ENCODE peak calls at places on chromosomes 2 and 18, in five cellular contexts. F is adrenal gland; I is heart right ventricle; Y is AG08395; X is stimulated activated CD4-positive, alpha-beta T cell treated with anti-CD3 and anti-CD28 coated beads, TNF-alpha, amount 100 ng/mL, for 48 hours. A is an unnamed sample.
A peak's percentile ranks its signal among the peaks of the same experiment; 100 is the strongest.

GRCh38 chr2:222290691-222291484 is 7.9 kb downstream of the PAX3 start:
- DNase-seq in Y (peak; percentile 79), X (no peak), F (no peak), I (no peak), A (no peak)

GRCh38 chr2:232028631-232029030 is 67.1 kb downstream of the DIS3L2 start:
- DNase-seq in F (no peak), X (no peak), I (peak; percentile 36), Y (peak; percentile 20), A (no peak)

GRCh38 chr2:138919336-138919735 is 139.1 kb upstream of the NXPH2 start:
- DNase-seq in X (no peak), F (no peak), Y (no peak), I (no peak), A (no peak)

GRCh38 chr18:50987261-50987660 is 19.4 kb downstream of the ELAC1 start:
- DNase-seq in I (no peak), Y (peak; percentile 25), F (no peak), X (no peak), A (no peak)

GRCh38 chr2:224938670-224939309 is 103.5 kb downstream of the DOCK10 start:
- DNase-seq in F (no peak), I (no peak), X (no peak), Y (no peak), A (no peak)

GRCh38 chr18:26565514-26565913 is 17.2 kb upstream of the KCTD1 start:
- DNase-seq in F (no peak), I (no peak), Y (no peak), X (no peak), A (no peak)

GRCh38 chr2:192203876-192204275 is 9.1 kb upstream of the TMEFF2 start:
- DNase-seq in F (no peak), Y (no peak), I (no peak), X (no peak), A (no peak)

GRCh38 chr2:238955648-238956531 is 108.0 kb downstream of the TWIST2 start:
- DNase-seq in F (no peak), Y (peak; percentile 60), X (no peak), I (no peak), A (no peak)

GRCh38 chr2:45643543-45644542 is 7.6 kb upstream of the PRKCE start:
- DNase-seq in Y (peak; percentile 88), F (peak; percentile 57), I (peak; percentile 79), X (peak; percentile 57), A (peak; percentile 87)

GRCh38 chr2:217527586-217528202 is 475.1 kb downstream of the TNS1 start:
- DNase-seq in I (no peak), X (no peak), Y (peak; percentile 89), F (no peak), A (no peak)

GRCh38 chr2:160842286-160842685 is 317.9 kb upstream of the TANK start:
- DNase-seq in I (no peak), X (no peak), Y (no peak), F (no peak), A (no peak)

A was measured in kidney.